ENCODE peak calls at places on chromosomes 13 and 19, in six cellular contexts. One of them, this sample, is unnamed.

GRCh38 chr19:57665261-57665806 is 3.4 kb upstream of the ZSCAN4 start:
- DNase-seq in GM06990: no peak
- DNase-seq in psoas muscle: no peak
- DNase-seq in AG09309: no peak
- DNase-seq in adrenal gland: peak; percentile 33
- DNase-seq in H1: no peak
- DNase-seq in this sample: no peak

GRCh38 chr13:99884913-99885312 is 86.7 kb downstream of the ZIC5 start:
- DNase-seq in GM06990: no peak
- DNase-seq in psoas muscle: no peak
- DNase-seq in AG09309: no peak
- DNase-seq in adrenal gland: no peak
- DNase-seq in H1: peak; percentile 26
- DNase-seq in this sample: no peak

GRCh38 chr13:71460179-71460578 is 406.8 kb downstream of the DACH1 start:
- DNase-seq in GM06990: no peak
- DNase-seq in psoas muscle: no peak
- DNase-seq in AG09309: no peak
- DNase-seq in adrenal gland: no peak
- DNase-seq in H1: no peak
- DNase-seq in this sample: no peak

GRCh38 chr13:40178130-40178529 is 488.3 kb downstream of the FOXO1 start:
- DNase-seq in GM06990: no peak
- DNase-seq in psoas muscle: no peak
- DNase-seq in AG09309: no peak
- DNase-seq in adrenal gland: no peak
- DNase-seq in H1: no peak
- DNase-seq in this sample: no peak

GRCh38 chr19:41321600-41322270 is 11.8 kb downstream of the CCDC97 start:
- DNase-seq in GM06990: no peak
- DNase-seq in psoas muscle: peak; percentile 73
- DNase-seq in AG09309: no peak
- DNase-seq in adrenal gland: no peak
- DNase-seq in H1: peak; percentile 80
- DNase-seq in this sample: no peak

GRCh38 chr19:49488046-49488862 is 846 bp downstream of the RPL13A start:
- DNase-seq in GM06990: no peak
- DNase-seq in psoas muscle: no peak
- DNase-seq in AG09309: no peak
- DNase-seq in adrenal gland: no peak
- DNase-seq in H1: no peak
- DNase-seq in this sample: no peak

GRCh38 chr19:40271706-40272105 is 13.4 kb downstream of the AKT2 start:
- DNase-seq in GM06990: no peak
- DNase-seq in psoas muscle: peak; percentile 12
- DNase-seq in AG09309: no peak
- DNase-seq in adrenal gland: no peak
- DNase-seq in H1: no peak
- DNase-seq in this sample: no peak

GRCh38 chr19:4556574-4557185 is 2.8 kb downstream of the SEMA6B start:
- DNase-seq in GM06990: no peak
- DNase-seq in psoas muscle: peak; percentile 77
- DNase-seq in AG09309: no peak
- DNase-seq in adrenal gland: no peak
- DNase-seq in H1: peak; percentile 91
- DNase-seq in this sample: no peak

GRCh38 chr19:30780456-30780855 is 408.3 kb downstream of the ZNF536 start:
- DNase-seq in GM06990: no peak
- DNase-seq in psoas muscle: no peak
- DNase-seq in AG09309: no peak
- DNase-seq in adrenal gland: no peak
- DNase-seq in H1: no peak
- DNase-seq in this sample: no peak

GRCh38 chr19:681029-681626 is 4.9 kb downstream of the FSTL3 start:
- DNase-seq in GM06990: peak; percentile 66
- DNase-seq in psoas muscle: peak; percentile 97
- DNase-seq in AG09309: peak; percentile 40
- DNase-seq in adrenal gland: peak; percentile 94
- DNase-seq in H1: no peak
- DNase-seq in this sample: no peak

GRCh38 chr13:78768950-78769349 is 110.0 kb upstream of the OBI1 start:
- DNase-seq in GM06990: no peak
- DNase-seq in psoas muscle: no peak
- DNase-seq in AG09309: no peak
- DNase-seq in adrenal gland: no peak
- DNase-seq in H1: no peak
- DNase-seq in this sample: no peak

GRCh38 chr19:38223617-38224013 is 407 bp downstream of the DPF1 start:
- DNase-seq in GM06990: no peak
- DNase-seq in psoas muscle: no peak
- DNase-seq in AG09309: no peak
- DNase-seq in adrenal gland: no peak
- DNase-seq in H1: no peak
- DNase-seq in this sample: no peak

GRCh38 chr13:97116754-97117153 is 105.4 kb upstream of the MBNL2 start:
- DNase-seq in GM06990: no peak
- DNase-seq in psoas muscle: no peak
- DNase-seq in AG09309: no peak
- DNase-seq in adrenal gland: no peak
- DNase-seq in H1: no peak
- DNase-seq in this sample: no peak

GRCh38 chr13:42649761-42650289 is 75.9 kb downstream of the TNFSF11 start:
- DNase-seq in GM06990: no peak
- DNase-seq in psoas muscle: no peak
- DNase-seq in AG09309: no peak
- DNase-seq in adrenal gland: no peak
- DNase-seq in H1: no peak
- DNase-seq in this sample: no peak

GRCh38 chr13:29852464-29853054 is 2.1 kb upstream of the UBL3 start:
- DNase-seq in GM06990: no peak
- DNase-seq in psoas muscle: no peak
- DNase-seq in AG09309: no peak
- DNase-seq in adrenal gland: no peak
- DNase-seq in H1: no peak
- DNase-seq in this sample: no peak

GRCh38 chr13:31016342-31017325 is 84.2 kb downstream of the TEX26 start:
- DNase-seq in GM06990: no peak
- DNase-seq in psoas muscle: no peak
- DNase-seq in AG09309: no peak
- DNase-seq in adrenal gland: no peak
- DNase-seq in H1: no peak
- DNase-seq in this sample: no peak

GRCh38 chr13:97344250-97345175 is 89.5 kb upstream of the RAP2A start:
- DNase-seq in GM06990: no peak
- DNase-seq in psoas muscle: peak; percentile 77
- DNase-seq in AG09309: no peak
- DNase-seq in adrenal gland: peak; percentile 64
- DNase-seq in H1: no peak
- DNase-seq in this sample: no peak

GRCh38 chr19:48950159-48950558 is 4.5 kb upstream of the BAX start:
- DNase-seq in GM06990: no peak
- DNase-seq in psoas muscle: no peak
- DNase-seq in AG09309: no peak
- DNase-seq in adrenal gland: no peak
- DNase-seq in H1: no peak
- DNase-seq in this sample: no peak

GRCh38 chr13:38763446-38764381 is 76.8 kb downstream of the FREM2 start:
- DNase-seq in GM06990: no peak
- DNase-seq in psoas muscle: no peak
- DNase-seq in AG09309: no peak
- DNase-seq in adrenal gland: peak; percentile 28
- DNase-seq in H1: no peak
- DNase-seq in this sample: no peak

GRCh38 chr19:30807263-30807662 is 435.1 kb downstream of the ZNF536 start:
- DNase-seq in GM06990: no peak
- DNase-seq in psoas muscle: no peak
- DNase-seq in AG09309: no peak
- DNase-seq in adrenal gland: no peak
- DNase-seq in H1: no peak
- DNase-seq in this sample: no peak

GRCh38 chr13:45196091-45196490 is 4.8 kb downstream of the KCTD4 start:
- DNase-seq in GM06990: no peak
- DNase-seq in psoas muscle: no peak
- DNase-seq in AG09309: no peak
- DNase-seq in adrenal gland: no peak
- DNase-seq in H1: no peak
- DNase-seq in this sample: no peak

GRCh38 chr19:2255112-2255845 is 938 bp downstream of the JSRP1 start:
- DNase-seq in GM06990: no peak
- DNase-seq in psoas muscle: peak; percentile 82
- DNase-seq in AG09309: no peak
- DNase-seq in adrenal gland: no peak
- DNase-seq in H1: no peak
- DNase-seq in this sample: no peak

GRCh38 chr13:69324109-69324886 is 783.3 kb upstream of the ATXN8OS start:
- DNase-seq in GM06990: no peak
- DNase-seq in psoas muscle: no peak
- DNase-seq in AG09309: no peak
- DNase-seq in adrenal gland: no peak
- DNase-seq in H1: no peak
- DNase-seq in this sample: peak; percentile 12

GRCh38 chr19:4447327-4448146 is 10.1 kb downstream of the UBXN6 start:
- DNase-seq in GM06990: no peak
- DNase-seq in psoas muscle: no peak
- DNase-seq in AG09309: no peak
- DNase-seq in adrenal gland: no peak
- DNase-seq in H1: no peak
- DNase-seq in this sample: no peak

GRCh38 chr13:99956473-99957349 is 14.9 kb downstream of the ZIC5 start:
- DNase-seq in GM06990: no peak
- DNase-seq in psoas muscle: no peak
- DNase-seq in AG09309: no peak
- DNase-seq in adrenal gland: no peak
- DNase-seq in H1: peak; percentile 70
- DNase-seq in this sample: no peak

DNA sequence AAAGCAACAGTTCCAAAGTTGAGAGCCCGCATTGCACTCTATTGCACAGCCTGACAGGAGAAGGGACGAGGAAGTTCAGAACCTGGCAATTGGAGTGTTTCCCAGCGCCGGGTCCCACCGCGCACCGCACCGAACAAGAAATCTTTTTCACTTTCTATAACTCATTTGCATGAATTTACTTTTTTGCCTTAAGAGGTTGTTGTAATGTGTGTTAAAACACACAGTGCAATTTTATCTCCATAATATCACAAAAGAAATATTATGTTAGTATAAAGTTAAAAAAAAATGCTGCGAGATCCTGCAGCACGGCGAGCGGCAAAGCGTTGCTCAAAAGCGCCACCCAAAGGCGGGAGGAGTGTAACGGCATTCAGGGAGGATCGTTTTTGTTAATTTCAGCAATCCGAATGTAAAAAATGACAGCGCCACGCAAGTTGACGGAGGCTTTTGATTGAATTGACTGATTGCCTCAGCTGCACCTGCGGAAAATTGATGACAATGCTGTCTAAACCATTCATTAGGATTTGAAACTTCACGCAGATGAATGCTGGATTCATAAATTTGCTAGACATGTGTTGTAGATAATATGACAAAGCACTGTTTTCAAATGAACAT is 303.6 kb upstream of the ZNF507 start:
- DNase-seq in GM06990: no peak
- DNase-seq in psoas muscle: no peak
- DNase-seq in AG09309: no peak
- DNase-seq in adrenal gland: peak; percentile 55
- DNase-seq in H1: peak; percentile 59
- DNase-seq in this sample: no peak
- TF ChIP-seq CTCF in GM06990: no peak
- TF ChIP-seq CTCF in psoas muscle: peak; percentile 42
- TF ChIP-seq CTCF in AG09309: peak; percentile 55
- TF ChIP-seq CTCF in adrenal gland: peak; percentile 87
- TF ChIP-seq CTCF in H1: peak; percentile 82
- TF ChIP-seq CTCF in this sample: peak; percentile 66

GRCh38 chr13:98664924-98665637 is 87.4 kb downstream of the SLC15A1 start:
- DNase-seq in GM06990: no peak
- DNase-seq in psoas muscle: no peak
- DNase-seq in AG09309: no peak
- DNase-seq in adrenal gland: no peak
- DNase-seq in H1: no peak
- DNase-seq in this sample: no peak
- H3K4me3 ChIP-seq in GM06990: no peak overlapping the region
- H3K4me3 ChIP-seq in psoas muscle: no peak overlapping the region
- H3K4me3 ChIP-seq in AG09309: no peak overlapping the region
- H3K4me3 ChIP-seq in adrenal gland: no peak overlapping the region
- H3K4me3 ChIP-seq in H1: no peak overlapping the region
- H3K4me3 ChIP-seq in this sample: no peak overlapping the region

GRCh38 chr19:16446108-16447014 is 25.4 kb downstream of the EPS15L1 start:
- DNase-seq in GM06990: peak; percentile 73
- DNase-seq in psoas muscle: no peak
- DNase-seq in AG09309: no peak
- DNase-seq in adrenal gland: no peak
- DNase-seq in H1: no peak
- DNase-seq in this sample: no peak

GRCh38 chr19:16444273-16444597 is 27.5 kb downstream of the EPS15L1 start:
- DNase-seq in GM06990: peak; percentile 46
- DNase-seq in psoas muscle: no peak
- DNase-seq in AG09309: no peak
- DNase-seq in adrenal gland: no peak
- DNase-seq in H1: no peak
- DNase-seq in this sample: no peak

GRCh38 chr19:16442386-16443276 is 29.1 kb downstream of the EPS15L1 start:
- DNase-seq in GM06990: no peak
- DNase-seq in psoas muscle: peak; percentile 72
- DNase-seq in AG09309: no peak
- DNase-seq in adrenal gland: no peak
- DNase-seq in H1: no peak
- DNase-seq in this sample: no peak

GRCh38 chr19:16445238-16446107 is 26.3 kb downstream of the EPS15L1 start:
- DNase-seq in GM06990: peak; percentile 76
- DNase-seq in psoas muscle: no peak
- DNase-seq in AG09309: no peak
- DNase-seq in adrenal gland: no peak
- DNase-seq in H1: no peak
- DNase-seq in this sample: no peak

DNA sequence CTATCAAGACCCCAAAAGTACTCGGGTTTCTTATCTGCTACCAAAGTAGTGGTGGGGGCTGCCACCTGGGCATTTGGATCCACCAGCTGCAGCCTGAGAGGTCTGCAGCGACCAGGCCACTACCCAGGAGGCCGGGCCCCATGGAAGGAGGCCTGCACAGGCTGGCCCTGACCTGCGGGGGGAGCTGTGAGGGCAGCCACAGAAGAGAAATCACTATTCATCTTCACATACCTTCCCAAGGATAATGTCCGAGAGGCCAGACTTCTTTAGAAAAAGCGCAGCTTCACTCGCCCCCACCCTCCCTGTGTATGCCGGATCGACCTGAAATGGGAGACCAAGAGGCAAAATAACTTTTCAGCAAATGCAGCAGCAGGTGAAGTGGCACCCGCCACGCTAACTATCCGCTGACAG is 30.1 kb downstream of the EPS15L1 start:
- DNase-seq in GM06990: no peak
- DNase-seq in psoas muscle: no peak
- DNase-seq in AG09309: no peak
- DNase-seq in adrenal gland: no peak
- DNase-seq in H1: peak; percentile 78
- DNase-seq in this sample: no peak
- TF ChIP-seq CTCF in GM06990: peak; percentile 46
- TF ChIP-seq CTCF in psoas muscle: peak; percentile 58
- TF ChIP-seq CTCF in AG09309: peak; percentile 39
- TF ChIP-seq CTCF in adrenal gland: peak; percentile 44
- TF ChIP-seq CTCF in H1: peak; percentile 86
- TF ChIP-seq CTCF in this sample: peak; percentile 64

GRCh38 chr13:86757236-86757978 is 913.8 kb upstream of the SLITRK5 start:
- DNase-seq in GM06990: no peak
- DNase-seq in psoas muscle: no peak
- DNase-seq in AG09309: no peak
- DNase-seq in adrenal gland: no peak
- DNase-seq in H1: peak; percentile 45
- DNase-seq in this sample: no peak
- H3K4me3 ChIP-seq in GM06990: no peak overlapping the region
- H3K4me3 ChIP-seq in psoas muscle: no peak overlapping the region
- H3K4me3 ChIP-seq in AG09309: no peak overlapping the region
- H3K4me3 ChIP-seq in adrenal gland: no peak overlapping the region
- H3K4me3 ChIP-seq in H1: no peak overlapping the region
- H3K4me3 ChIP-seq in this sample: no peak overlapping the region